ENCODE peak calls at places on chromosomes 12 and 14, in seven cellular contexts. One of them, this sample, is unnamed.

GRCh38 chr12:29427964-29428363 is 47.0 kb upstream of the ERGIC2 start:
- DNase-seq in GM03348: no peak
- DNase-seq in HFF-Myc: no peak
- DNase-seq in fibroblast of the conjunctiva: no peak
- DNase-seq in SW480: peak
- DNase-seq in AG04450: no peak
- DNase-seq in stimulated activated CD8-positive, alpha-beta memory T cell treated with anti-CD3 and anti-CD28 coated beads, Interleukin-4, amount 100 ng/mL, for 4 hours: no peak
- DNase-seq in this sample: no peak

GRCh38 chr12:108289342-108290131 is 49.6 kb downstream of the CMKLR1 start:
- DNase-seq in GM03348: no peak
- DNase-seq in HFF-Myc: no peak
- DNase-seq in SW480: no peak
- DNase-seq in stimulated activated CD8-positive, alpha-beta memory T cell treated with anti-CD3 and anti-CD28 coated beads, Interleukin-4, amount 100 ng/mL, for 4 hours: no peak
- DNase-seq in fibroblast of the conjunctiva: no peak
- DNase-seq in AG04450: no peak
- DNase-seq in this sample: peak

GRCh38 chr14:100729982-100730381 is 3.3 kb downstream of the DLK1 start:
- DNase-seq in HFF-Myc: no peak
- DNase-seq in SW480: no peak
- DNase-seq in fibroblast of the conjunctiva: no peak
- DNase-seq in stimulated activated CD8-positive, alpha-beta memory T cell treated with anti-CD3 and anti-CD28 coated beads, Interleukin-4, amount 100 ng/mL, for 4 hours: no peak
- DNase-seq in GM03348: no peak
- DNase-seq in AG04450: no peak
- DNase-seq in this sample: no peak

GRCh38 chr12:6463858-6464257 is 6.6 kb downstream of the VAMP1 start:
- DNase-seq in SW480: no peak
- DNase-seq in GM03348: no peak
- DNase-seq in fibroblast of the conjunctiva: no peak
- DNase-seq in AG04450: no peak
- DNase-seq in stimulated activated CD8-positive, alpha-beta memory T cell treated with anti-CD3 and anti-CD28 coated beads, Interleukin-4, amount 100 ng/mL, for 4 hours: no peak
- DNase-seq in HFF-Myc: no peak
- DNase-seq in this sample: no peak

GRCh38 chr14:93430889-93431670 is at the start of gene UNC79:
- DNase-seq in AG04450: no peak
- DNase-seq in HFF-Myc: no peak
- DNase-seq in stimulated activated CD8-positive, alpha-beta memory T cell treated with anti-CD3 and anti-CD28 coated beads, Interleukin-4, amount 100 ng/mL, for 4 hours: no peak
- DNase-seq in SW480: no peak
- DNase-seq in GM03348: peak
- DNase-seq in fibroblast of the conjunctiva: no peak
- DNase-seq in this sample: peak

GRCh38 chr14:46769292-46769691 is 117.7 kb upstream of the RPL10L start:
- DNase-seq in AG04450: no peak
- DNase-seq in GM03348: no peak
- DNase-seq in stimulated activated CD8-positive, alpha-beta memory T cell treated with anti-CD3 and anti-CD28 coated beads, Interleukin-4, amount 100 ng/mL, for 4 hours: no peak
- DNase-seq in fibroblast of the conjunctiva: no peak
- DNase-seq in HFF-Myc: no peak
- DNase-seq in SW480: no peak
- DNase-seq in this sample: no peak

GRCh38 chr12:54523637-54524036 is 25.8 kb upstream of the PDE1B start:
- DNase-seq in GM03348: no peak
- DNase-seq in HFF-Myc: no peak
- DNase-seq in AG04450: no peak
- DNase-seq in SW480: no peak
- DNase-seq in fibroblast of the conjunctiva: no peak
- DNase-seq in stimulated activated CD8-positive, alpha-beta memory T cell treated with anti-CD3 and anti-CD28 coated beads, Interleukin-4, amount 100 ng/mL, for 4 hours: no peak
- DNase-seq in this sample: no peak

GRCh38 chr12:130557876-130558770 is 158.0 kb downstream of the RIMBP2 start:
- DNase-seq in GM03348: no peak
- DNase-seq in HFF-Myc: no peak
- DNase-seq in SW480: peak
- DNase-seq in stimulated activated CD8-positive, alpha-beta memory T cell treated with anti-CD3 and anti-CD28 coated beads, Interleukin-4, amount 100 ng/mL, for 4 hours: no peak
- DNase-seq in fibroblast of the conjunctiva: no peak
- DNase-seq in AG04450: no peak
- DNase-seq in this sample: no peak

GRCh38 chr14:61468063-61468825 is 146.9 kb downstream of the PRKCH start:
- DNase-seq in HFF-Myc: no peak
- DNase-seq in stimulated activated CD8-positive, alpha-beta memory T cell treated with anti-CD3 and anti-CD28 coated beads, Interleukin-4, amount 100 ng/mL, for 4 hours: no peak
- DNase-seq in SW480: no peak
- DNase-seq in GM03348: no peak
- DNase-seq in fibroblast of the conjunctiva: no peak
- DNase-seq in AG04450: no peak
- DNase-seq in this sample: peak

GRCh38 chr12:6613015-6613775 is 6.0 kb upstream of the CHD4 start:
- DNase-seq in HFF-Myc: peak
- DNase-seq in stimulated activated CD8-positive, alpha-beta memory T cell treated with anti-CD3 and anti-CD28 coated beads, Interleukin-4, amount 100 ng/mL, for 4 hours: no peak
- DNase-seq in AG04450: no peak
- DNase-seq in fibroblast of the conjunctiva: peak
- DNase-seq in SW480: peak
- DNase-seq in GM03348: peak
- DNase-seq in this sample: peak

GRCh38 chr14:21191809-21192446 is 36.1 kb upstream of the OR5AU1 start:
- DNase-seq in GM03348: peak
- DNase-seq in AG04450: no peak
- DNase-seq in stimulated activated CD8-positive, alpha-beta memory T cell treated with anti-CD3 and anti-CD28 coated beads, Interleukin-4, amount 100 ng/mL, for 4 hours: peak
- DNase-seq in HFF-Myc: no peak
- DNase-seq in fibroblast of the conjunctiva: no peak
- DNase-seq in SW480: peak
- DNase-seq in this sample: peak

GRCh38 chr14:55430024-55430690 is 10.3 kb downstream of the TBPL2 start:
- DNase-seq in stimulated activated CD8-positive, alpha-beta memory T cell treated with anti-CD3 and anti-CD28 coated beads, Interleukin-4, amount 100 ng/mL, for 4 hours: no peak
- DNase-seq in SW480: peak
- DNase-seq in GM03348: peak
- DNase-seq in fibroblast of the conjunctiva: peak
- DNase-seq in AG04450: peak
- DNase-seq in HFF-Myc: peak
- DNase-seq in this sample: no peak

GRCh38 chr14:22646570-22647254 is 2.6 kb upstream of the OR6J1 start:
- DNase-seq in HFF-Myc: no peak
- DNase-seq in fibroblast of the conjunctiva: peak
- DNase-seq in GM03348: peak
- DNase-seq in SW480: peak
- DNase-seq in stimulated activated CD8-positive, alpha-beta memory T cell treated with anti-CD3 and anti-CD28 coated beads, Interleukin-4, amount 100 ng/mL, for 4 hours: no peak
- DNase-seq in AG04450: peak
- DNase-seq in this sample: no peak

GRCh38 chr14:52076334-52076733 is 7.5 kb upstream of the NID2 start:
- DNase-seq in SW480: no peak
- DNase-seq in HFF-Myc: no peak
- DNase-seq in GM03348: no peak
- DNase-seq in AG04450: no peak
- DNase-seq in stimulated activated CD8-positive, alpha-beta memory T cell treated with anti-CD3 and anti-CD28 coated beads, Interleukin-4, amount 100 ng/mL, for 4 hours: no peak
- DNase-seq in fibroblast of the conjunctiva: no peak
- DNase-seq in this sample: no peak

This sample was measured in midbrain.